ENCODE peak calls at places on chromosomes 16 and 17, in nine cellular contexts. J, G, N, P, Z, X, F, W and I are unnamed samples.
A peak's percentile ranks its signal among the peaks of the same experiment; 100 is the strongest.

GRCh38 chr16:25045696-25046381 is 30.7 kb upstream of the ARHGAP17 start:
- DNase-seq in W (no peak), X (no peak), Z (no peak), P (peak; percentile 64), J (peak; percentile 29), N (no peak), G (no peak), F (peak; percentile 33), I (no peak)

GRCh38 chr17:37699285-37699973 is 45.4 kb downstream of the HNF1B start:
- DNase-seq in J (no peak), P (no peak), F (no peak), G (no peak), W (no peak), N (no peak), X (no peak), Z (no peak), I (no peak)

GRCh38 chr17:44081681-44082080 is 11.1 kb downstream of the G6PC3 start:
- DNase-seq in F (peak; percentile 74), W (no peak), N (peak; percentile 23), J (no peak), X (no peak), G (no peak), P (peak; percentile 15), Z (no peak), I (no peak)

GRCh38 chr17:7403902-7404736 is at the start of gene TMEM256:
- DNase-seq in G (peak; percentile 97), Z (peak; percentile 97), N (peak; percentile 99), F (peak; percentile 99), P (peak; percentile 100), W (peak; percentile 99), J (peak; percentile 100), X (peak; percentile 98), I (peak; percentile 91)

GRCh38 chr16:6961704-6962103 is 370.9 kb upstream of the RBFOX1 start:
- DNase-seq in F (no peak), X (no peak), P (no peak), Z (no peak), N (no peak), G (no peak), J (no peak), W (no peak), I (no peak)

GRCh38 chr17:13415877-13416416 is 185.8 kb downstream of the HS3ST3A1 start:
- DNase-seq in P (peak; percentile 90), W (no peak), F (peak; percentile 96), Z (no peak), J (peak; percentile 91), G (no peak), X (no peak), N (no peak), I (no peak)

GRCh38 chr16:17354121-17354750 is 116.5 kb downstream of the XYLT1 start:
- DNase-seq in G (peak; percentile 36), Z (no peak), J (no peak), P (no peak), F (no peak), X (no peak), N (peak; percentile 16), W (no peak), I (no peak)

GRCh38 chr17:71760062-71760720 is 360.6 kb upstream of the SOX9 start:
- DNase-seq in P (peak; percentile 5), W (no peak), J (peak; percentile 52), X (no peak), Z (no peak), F (peak; percentile 66), G (peak; percentile 16), N (no peak), I (no peak)

GRCh38 chr17:78124081-78124835 is 4.3 kb downstream of the TMC6 start:
- DNase-seq in Z (peak; percentile 54), G (no peak), F (no peak), N (peak; percentile 71), P (no peak), J (no peak), X (no peak), W (no peak), I (no peak)

GRCh38 chr16:19238386-19238785 is 47.1 kb upstream of the CLEC19A start:
- DNase-seq in J (no peak), X (no peak), F (no peak), W (no peak), Z (no peak), G (no peak), N (no peak), P (no peak), I (no peak)

GRCh38 chr17:17778308-17779014 is 58.3 kb downstream of the SREBF1 start:
- DNase-seq in G (no peak), N (peak; percentile 88), P (no peak), J (no peak), Z (no peak), F (no peak), W (peak; percentile 52), X (no peak), I (no peak)

GRCh38 chr16:46980926-46981325 is 7.5 kb upstream of the DNAJA2 start:
- DNase-seq in N (no peak), F (no peak), J (no peak), X (no peak), Z (no peak), W (no peak), G (no peak), P (peak; percentile 49), I (no peak)

GRCh38 chr16:6274366-6274765 is 1058.3 kb upstream of the RBFOX1 start:
- DNase-seq in P (no peak), F (no peak), W (no peak), N (no peak), X (no peak), J (no peak), Z (no peak), G (no peak), I (no peak)

GRCh38 chr17:4747847-4748246 is 8.1 kb upstream of the CXCL16 start:
- DNase-seq in F (peak; percentile 11), Z (no peak), J (no peak), W (no peak), X (no peak), N (peak; percentile 15), P (no peak), G (no peak), I (no peak)